ENCODE peak calls at places on chromosomes 5 and 9, in nine cellular contexts. One of them, this sample, is unnamed.

GRCh38 chr5:167661605-167662004 is 629.8 kb upstream of the WWC1 start:
- DNase-seq in aorta: no peak
- DNase-seq in foreskin fibroblast: no peak
- DNase-seq in T-helper 2 cell treated with Interferon-gamma antibody and Interleukin-4, amounts not matched to agents 5 μg/mL and 100 μg/mL, for 36 hours: no peak
- DNase-seq in NCI-H1048: no peak
- DNase-seq in tibial artery: no peak
- DNase-seq in GM12865: no peak
- DNase-seq in BJ: no peak
- DNase-seq in AG08395: no peak
- DNase-seq in this sample: no peak

GRCh38 chr5:135211791-135212190 is 177.8 kb upstream of the PITX1 start:
- DNase-seq in BJ: no peak
- DNase-seq in AG08395: no peak
- DNase-seq in NCI-H1048: no peak
- DNase-seq in foreskin fibroblast: peak; percentile 41
- DNase-seq in T-helper 2 cell treated with Interferon-gamma antibody and Interleukin-4, amounts not matched to agents 5 μg/mL and 100 μg/mL, for 36 hours: no peak
- DNase-seq in aorta: no peak
- DNase-seq in GM12865: no peak
- DNase-seq in tibial artery: peak; percentile 34
- DNase-seq in this sample: no peak

GRCh38 chr5:69450116-69450515 is 35.2 kb downstream of the MARVELD2 start:
- DNase-seq in BJ: peak; percentile 63
- DNase-seq in GM12865: no peak
- DNase-seq in NCI-H1048: no peak
- DNase-seq in T-helper 2 cell treated with Interferon-gamma antibody and Interleukin-4, amounts not matched to agents 5 μg/mL and 100 μg/mL, for 36 hours: no peak
- DNase-seq in tibial artery: no peak
- DNase-seq in AG08395: peak; percentile 79
- DNase-seq in aorta: no peak
- DNase-seq in foreskin fibroblast: peak; percentile 93
- DNase-seq in this sample: no peak

GRCh38 chr5:118956727-118957126 is 31.6 kb downstream of the DTWD2 start:
- DNase-seq in AG08395: no peak
- DNase-seq in NCI-H1048: no peak
- DNase-seq in GM12865: peak; percentile 7
- DNase-seq in aorta: no peak
- DNase-seq in T-helper 2 cell treated with Interferon-gamma antibody and Interleukin-4, amounts not matched to agents 5 μg/mL and 100 μg/mL, for 36 hours: no peak
- DNase-seq in foreskin fibroblast: peak; percentile 36
- DNase-seq in tibial artery: no peak
- DNase-seq in BJ: no peak
- DNase-seq in this sample: peak; percentile 14

GRCh38 chr5:150641006-150641570 is 628 bp downstream of the SYNPO start:
- DNase-seq in NCI-H1048: no peak
- DNase-seq in foreskin fibroblast: peak; percentile 67
- DNase-seq in tibial artery: peak; percentile 85
- DNase-seq in BJ: no peak
- DNase-seq in aorta: peak; percentile 84
- DNase-seq in T-helper 2 cell treated with Interferon-gamma antibody and Interleukin-4, amounts not matched to agents 5 μg/mL and 100 μg/mL, for 36 hours: no peak
- DNase-seq in GM12865: no peak
- DNase-seq in AG08395: peak; percentile 47
- DNase-seq in this sample: peak; percentile 80

GRCh38 chr9:136051568-136052432 is 43.3 kb downstream of the NACC2 start:
- DNase-seq in NCI-H1048: peak; percentile 94
- DNase-seq in aorta: peak; percentile 84
- DNase-seq in tibial artery: peak; percentile 78
- DNase-seq in BJ: peak; percentile 65
- DNase-seq in T-helper 2 cell treated with Interferon-gamma antibody and Interleukin-4, amounts not matched to agents 5 μg/mL and 100 μg/mL, for 36 hours: no peak
- DNase-seq in foreskin fibroblast: peak; percentile 96
- DNase-seq in AG08395: peak; percentile 89
- DNase-seq in GM12865: no peak
- DNase-seq in this sample: peak; percentile 97

GRCh38 chr9:108521063-108521462 is 334.7 kb downstream of the ACTL7B start:
- DNase-seq in foreskin fibroblast: peak; percentile 73
- DNase-seq in AG08395: peak; percentile 70
- DNase-seq in tibial artery: no peak
- DNase-seq in GM12865: no peak
- DNase-seq in NCI-H1048: no peak
- DNase-seq in aorta: no peak
- DNase-seq in BJ: no peak
- DNase-seq in T-helper 2 cell treated with Interferon-gamma antibody and Interleukin-4, amounts not matched to agents 5 μg/mL and 100 μg/mL, for 36 hours: no peak
- DNase-seq in this sample: peak; percentile 53

GRCh38 chr5:180067986-180068385 is 3.6 kb downstream of the RNF130 start:
- DNase-seq in BJ: no peak
- DNase-seq in foreskin fibroblast: no peak
- DNase-seq in tibial artery: no peak
- DNase-seq in T-helper 2 cell treated with Interferon-gamma antibody and Interleukin-4, amounts not matched to agents 5 μg/mL and 100 μg/mL, for 36 hours: no peak
- DNase-seq in GM12865: no peak
- DNase-seq in AG08395: no peak
- DNase-seq in aorta: no peak
- DNase-seq in NCI-H1048: peak; percentile 33
- DNase-seq in this sample: no peak

GRCh38 chr5:157312492-157312891 is 46.6 kb downstream of the CYFIP2 start:
- DNase-seq in AG08395: peak; percentile 83
- DNase-seq in foreskin fibroblast: peak; percentile 87
- DNase-seq in T-helper 2 cell treated with Interferon-gamma antibody and Interleukin-4, amounts not matched to agents 5 μg/mL and 100 μg/mL, for 36 hours: peak; percentile 54
- DNase-seq in NCI-H1048: no peak
- DNase-seq in aorta: peak; percentile 56
- DNase-seq in BJ: no peak
- DNase-seq in GM12865: peak; percentile 79
- DNase-seq in tibial artery: no peak
- DNase-seq in this sample: peak; percentile 64

GRCh38 chr5:138077064-138077696 is 6.7 kb upstream of the WNT8A start:
- DNase-seq in AG08395: peak; percentile 85
- DNase-seq in aorta: peak; percentile 66
- DNase-seq in foreskin fibroblast: peak; percentile 81
- DNase-seq in GM12865: peak; percentile 61
- DNase-seq in BJ: no peak
- DNase-seq in T-helper 2 cell treated with Interferon-gamma antibody and Interleukin-4, amounts not matched to agents 5 μg/mL and 100 μg/mL, for 36 hours: no peak
- DNase-seq in tibial artery: peak; percentile 68
- DNase-seq in NCI-H1048: peak; percentile 8
- DNase-seq in this sample: peak; percentile 71